ENCODE peak calls at places on chromosomes 11 and 22, in eight cellular contexts. K is transverse colon, G is stomach, I is prostate gland, Q is spleen, C is HL-60, V is GM23338, E is sigmoid colon. O is an unnamed sample.
A peak's percentile ranks its signal among the peaks of the same experiment; 100 is the strongest.

GRCh38 chr11:86484164-86484794 is 109.6 kb downstream of the CCDC81 start:
- DNase-seq in K (no peak), G (no peak), I (no peak), Q (no peak), C (no peak), V (no peak), E (peak; percentile 75), O (peak; percentile 81)

GRCh38 chr11:132111781-132112380 is 741.5 kb downstream of the NTM start:
- DNase-seq in K (no peak), G (no peak), I (no peak), Q (no peak), C (no peak), V (no peak), E (no peak), O (no peak)

GRCh38 chr11:46865340-46865739 is 19.3 kb upstream of the CKAP5 start:
- DNase-seq in K (no peak), G (no peak), I (no peak), Q (no peak), C (no peak), V (no peak), E (no peak), O (no peak)

GRCh38 chr11:122140535-122140934 is 24.5 kb upstream of the BLID start:
- DNase-seq in K (no peak), G (no peak), I (no peak), Q (no peak), C (no peak), V (no peak), E (no peak), O (no peak)

GRCh38 chr11:47408598-47409439 is 429 bp downstream of the SLC39A13 start:
- DNase-seq in K (peak; percentile 38), G (peak; percentile 51), I (no peak), Q (peak; percentile 96), C (no peak), V (peak; percentile 33), E (peak; percentile 85), O (peak; percentile 83)

GRCh38 chr11:104899226-104899625 is 966 bp upstream of the CASP12 start:
- DNase-seq in K (no peak), G (no peak), I (no peak), Q (no peak), C (no peak), V (peak; percentile 3), E (no peak), O (no peak)

GRCh38 chr11:873723-874122 is 31.1 kb downstream of the TSPAN4 start:
- DNase-seq in K (no peak), G (no peak), I (no peak), Q (no peak), C (no peak), V (no peak), E (no peak), O (no peak)

GRCh38 chr11:108432783-108433182 is 34.5 kb downstream of the C11orf65 start:
- DNase-seq in K (no peak), G (no peak), I (no peak), Q (no peak), C (no peak), V (no peak), E (no peak), O (no peak)

GRCh38 chr11:63565728-63566127 is 2.5 kb upstream of the PLAAT2 start:
- DNase-seq in K (no peak), G (no peak), I (no peak), Q (no peak), C (no peak), V (no peak), E (no peak), O (no peak)

GRCh38 chr11:68312117-68312779 is at the start of gene LRP5:
- DNase-seq in K (peak; percentile 59), G (no peak), I (no peak), Q (no peak), C (no peak), V (peak; percentile 42), E (peak; percentile 69), O (no peak)

GRCh38 chr11:86660011-86660595 is 12.3 kb downstream of the ME3 start:
- DNase-seq in K (no peak), G (no peak), I (no peak), Q (no peak), C (no peak), V (no peak), E (no peak), O (no peak)

GRCh38 chr11:117818036-117818858 is 6.3 kb downstream of the FXYD2 start:
- DNase-seq in K (no peak), G (no peak), I (no peak), Q (no peak), C (no peak), V (no peak), E (no peak), O (no peak)

GRCh38 chr11:117821431-117821830 is 3.1 kb downstream of the FXYD2 start:
- DNase-seq in K (no peak), G (no peak), I (no peak), Q (peak; percentile 75), C (no peak), V (no peak), E (peak; percentile 60), O (no peak)

GRCh38 chr11:117819096-117820040 is 5.2 kb downstream of the FXYD2 start:
- DNase-seq in K (peak; percentile 76), G (peak; percentile 66), I (no peak), Q (no peak), C (peak; percentile 72), V (peak; percentile 90), E (peak; percentile 82), O (no peak)

GRCh38 chr11:117820516-117820915 is 4.0 kb downstream of the FXYD2 start:
- DNase-seq in K (no peak), G (no peak), I (no peak), Q (peak; percentile 41), C (no peak), V (peak; percentile 54), E (no peak), O (no peak)

GRCh38 chr11:117820071-117820470 is 4.5 kb downstream of the FXYD2 start:
- DNase-seq in K (peak; percentile 48), G (no peak), I (no peak), Q (no peak), C (no peak), V (no peak), E (no peak), O (no peak)
- H3K27ac ChIP-seq in K (no peak overlapping the region), G (no peak overlapping the region), I (no peak overlapping the region), Q (no peak overlapping the region), C (no peak overlapping the region), V (no peak overlapping the region), E (no peak overlapping the region), O (no peak overlapping the region)

GRCh38 chr22:28952857-28953256 is 69.5 kb downstream of the ZNRF3 start:
- DNase-seq in K (no peak), G (no peak), I (peak; percentile 33), Q (no peak), C (peak; percentile 29), V (no peak), E (no peak), O (no peak)

GRCh38 chr22:28951530-28951929 is 68.2 kb downstream of the ZNRF3 start:
- DNase-seq in K (no peak), G (no peak), I (no peak), Q (no peak), C (no peak), V (no peak), E (no peak), O (no peak)

GRCh38 chr22:28950567-28951411 is 67.4 kb downstream of the ZNRF3 start:
- DNase-seq in K (no peak), G (no peak), I (no peak), Q (no peak), C (no peak), V (no peak), E (no peak), O (no peak)

GRCh38 chr22:28953399-28953798 is 70.0 kb downstream of the ZNRF3 start:
- DNase-seq in K (no peak), G (no peak), I (no peak), Q (no peak), C (no peak), V (no peak), E (no peak), O (no peak)

GRCh38 chr22:28951969-28952521 is 68.7 kb downstream of the ZNRF3 start:
- DNase-seq in K (peak; percentile 17), G (no peak), I (peak; percentile 81), Q (no peak), C (no peak), V (peak; percentile 61), E (peak; percentile 82), O (no peak)
- TF ChIP-seq POLR2AphosphoS5 in K (peak; percentile 35), G (no peak), I (peak; percentile 91), Q (no peak), C (no peak), V (no peak), E (peak; percentile 60), O (no peak)

DNA sequence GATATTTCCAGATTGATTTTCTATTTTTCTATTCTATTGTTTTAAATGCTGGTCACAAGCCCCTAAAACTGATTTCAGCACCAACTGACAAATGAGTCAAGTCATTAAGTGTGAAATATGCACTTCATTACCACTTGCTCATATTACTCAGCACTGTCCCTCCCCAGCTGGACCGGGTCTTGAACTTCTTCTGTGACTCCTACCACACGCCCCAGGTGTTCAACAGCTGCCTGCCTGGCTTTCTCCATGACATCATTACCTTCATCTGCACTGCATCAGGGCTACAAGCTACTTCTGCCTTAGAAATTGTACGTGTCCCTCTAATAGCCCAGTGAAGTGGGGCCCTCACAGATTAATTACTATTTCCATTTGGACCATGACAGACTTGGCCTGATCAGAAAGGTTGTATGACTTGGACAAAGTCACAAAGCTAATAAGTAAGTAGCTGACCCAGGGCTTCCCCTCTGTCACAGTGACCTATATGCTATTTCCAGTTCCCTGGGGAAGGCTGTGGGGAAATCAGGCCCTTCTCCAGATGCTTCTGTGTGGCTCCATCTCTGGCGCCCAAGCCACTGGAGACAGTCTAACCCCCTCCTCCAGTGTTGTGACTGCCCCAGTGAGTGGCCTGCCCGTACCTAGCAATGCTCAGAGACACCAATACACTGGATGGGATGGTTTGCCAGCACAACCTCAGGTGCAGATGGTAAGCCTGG is 18.1 kb downstream of the TBC1D10A start:
- DNase-seq in K (peak; percentile 63), G (no peak), I (no peak), Q (no peak), C (no peak), V (no peak), E (peak; percentile 85), O (no peak)
- H3K4me3 ChIP-seq in K (no peak overlapping the region), G (no peak overlapping the region), I (no peak overlapping the region), Q (no peak overlapping the region), C (no peak overlapping the region), V (no peak overlapping the region), E (no peak overlapping the region), O (no peak overlapping the region)

GRCh38 chr11:2902784-2903671 is 17.5 kb upstream of the CDKN1C start:
- DNase-seq in K (peak; percentile 82), G (peak; percentile 66), I (no peak), Q (peak; percentile 84), C (no peak), V (peak; percentile 50), E (no peak), O (no peak)

GRCh38 chr11:2901854-2902783 is 16.5 kb upstream of the CDKN1C start:
- DNase-seq in K (peak; percentile 99), G (peak; percentile 97), I (peak; percentile 98), Q (peak; percentile 99), C (peak; percentile 94), V (peak; percentile 99), E (peak; percentile 99), O (peak; percentile 98)

GRCh38 chr11:2903672-2904011 is 18.1 kb upstream of the CDKN1C start:
- DNase-seq in K (peak; percentile 79), G (no peak), I (no peak), Q (no peak), C (no peak), V (no peak), E (no peak), O (no peak)

GRCh38 chr11:2901196-2901796 is 15.7 kb upstream of the CDKN1C start:
- DNase-seq in K (no peak), G (no peak), I (no peak), Q (peak; percentile 84), C (no peak), V (no peak), E (no peak), O (no peak)

GRCh38 chr11:2904153-2905052 is 18.8 kb upstream of the CDKN1C start:
- DNase-seq in K (peak; percentile 94), G (peak; percentile 72), I (no peak), Q (no peak), C (no peak), V (no peak), E (no peak), O (no peak)
- H3K27ac ChIP-seq in K (peak overlapping the region; percentile 93), G (peak overlapping the region; percentile 81), I (peak overlapping the region; percentile 88), Q (no peak overlapping the region), C (no peak overlapping the region), V (no peak overlapping the region), E (no peak overlapping the region), O (peak overlapping the region; percentile 39)

O was measured in suprapubic skin.